ENCODE peak calls at places on chromosomes 3 and 15, in five cellular contexts. A is tibial nerve, Q is SK-N-SH, D is K562, F is H1. I is an unnamed sample.

GRCh38 chr3:24678021-24678420 is 183.4 kb upstream of the THRB start:
- DNase-seq in D (no peak), A (no peak), Q (no peak), F (no peak), I (no peak)

GRCh38 chr15:89068325-89068784 is 19.9 kb upstream of the ABHD2 start:
- DNase-seq in A (peak; percentile 25), D (peak; percentile 54), Q (no peak), F (no peak), I (peak; percentile 54)

GRCh38 chr15:38148476-38148875 is 104.2 kb upstream of the SPRED1 start:
- DNase-seq in Q (no peak), F (no peak), A (no peak), D (no peak), I (no peak)

GRCh38 chr3:83835040-83835439 is 1123.7 kb upstream of the CADM2 start:
- DNase-seq in D (no peak), Q (no peak), F (no peak), A (no peak), I (no peak)

GRCh38 chr15:87263296-87263695 is 993.2 kb downstream of the NTRK3 start:
- DNase-seq in F (no peak), D (no peak), A (no peak), Q (no peak), I (no peak)

GRCh38 chr3:176950743-176951142 is 246.5 kb downstream of the TBL1XR1 start:
- DNase-seq in D (no peak), A (no peak), F (no peak), Q (no peak), I (no peak)

GRCh38 chr3:14362890-14363289 is 39.5 kb upstream of the SLC6A6 start:
- DNase-seq in Q (no peak), A (no peak), D (no peak), F (no peak), I (no peak)

GRCh38 chr15:101539492-101539891 is 50.0 kb upstream of the PCSK6 start:
- DNase-seq in F (no peak), D (no peak), Q (no peak), A (no peak), I (no peak)

GRCh38 chr15:42619641-42620371 is 44.4 kb downstream of the STARD9 start:
- DNase-seq in A (no peak), F (peak; percentile 86), D (no peak), Q (no peak), I (no peak)

GRCh38 chr15:53378096-53378620 is 381.3 kb downstream of the WDR72 start:
- DNase-seq in Q (no peak), F (no peak), A (no peak), D (no peak), I (no peak)

GRCh38 chr15:91465696-91466095 is 365.6 kb downstream of the SV2B start:
- DNase-seq in D (no peak), F (no peak), A (no peak), Q (no peak), I (no peak)

GRCh38 chr3:56682458-56683121 is 475 bp downstream of the TASOR start:
- DNase-seq in D (peak; percentile 77), A (peak; percentile 30), Q (peak; percentile 79), F (peak; percentile 31), I (peak; percentile 70)

GRCh38 chr3:16430717-16431630 is 82.5 kb downstream of the RFTN1 start:
- DNase-seq in F (no peak), A (no peak), Q (no peak), D (no peak), I (no peak)

GRCh38 chr3:141275032-141275422 is 43.4 kb downstream of the PXYLP1 start:
- DNase-seq in D (no peak), Q (no peak), F (no peak), A (no peak), I (no peak)

GRCh38 chr3:45110185-45110833 is 35.9 kb downstream of the CDCP1 start:
- DNase-seq in Q (no peak), A (no peak), D (no peak), F (no peak), I (no peak)

GRCh38 chr3:130939753-130940152 is 45.9 kb downstream of the ATP2C1 start:
- DNase-seq in A (no peak), D (no peak), F (no peak), Q (no peak), I (no peak)

GRCh38 chr3:193711964-193712598 is 119.1 kb downstream of the OPA1 start:
- DNase-seq in A (no peak), Q (no peak), F (no peak), D (no peak), I (no peak)

GRCh38 chr3:81249540-81250029 is 511.9 kb downstream of the GBE1 start:
- DNase-seq in Q (no peak), A (no peak), F (no peak), D (no peak), I (no peak)

GRCh38 chr3:188742755-188743549 is 428.8 kb upstream of the TPRG1 start:
- DNase-seq in Q (no peak), A (no peak), D (no peak), F (no peak), I (no peak)

GRCh38 chr3:71724584-71725278 is 471 bp downstream of the EIF4E3 start:
- DNase-seq in D (peak; percentile 26), F (no peak), Q (peak; percentile 80), A (no peak), I (peak; percentile 34)

GRCh38 chr3:146390967-146391366 is 78.4 kb downstream of the PLSCR2 start:
- DNase-seq in F (no peak), A (no peak), D (no peak), Q (no peak), I (peak; percentile 47)

GRCh38 chr3:31817411-31817966 is 163.6 kb downstream of the OSBPL10 start:
- DNase-seq in Q (no peak), F (no peak), A (no peak), D (no peak), I (no peak)

GRCh38 chr3:102085431-102086226 is 236.3 kb downstream of the NFKBIZ start:
- DNase-seq in D (no peak), F (no peak), Q (no peak), A (no peak), I (no peak)

GRCh38 chr3:197406266-197406665 is 107.9 kb upstream of the DLG1 start:
- DNase-seq in A (no peak), F (no peak), D (no peak), Q (peak; percentile 36), I (peak; percentile 30)

GRCh38 chr3:101249512-101249911 is 70.9 kb downstream of the IMPG2 start:
- DNase-seq in F (no peak), D (no peak), A (no peak), Q (no peak), I (no peak)

GRCh38 chr3:195196266-195196665 is 74.7 kb downstream of the XXYLT1 start:
- DNase-seq in Q (peak; percentile 48), A (no peak), F (no peak), D (peak; percentile 36), I (no peak)

GRCh38 chr3:57141719-57142118 is 23.4 kb downstream of the IL17RD start:
- DNase-seq in A (no peak), F (no peak), D (no peak), Q (peak; percentile 79), I (no peak)

GRCh38 chr3:139117136-139117675 is 72.5 kb upstream of the PRR23C start:
- DNase-seq in F (no peak), Q (no peak), A (no peak), D (no peak), I (no peak)

DNA sequence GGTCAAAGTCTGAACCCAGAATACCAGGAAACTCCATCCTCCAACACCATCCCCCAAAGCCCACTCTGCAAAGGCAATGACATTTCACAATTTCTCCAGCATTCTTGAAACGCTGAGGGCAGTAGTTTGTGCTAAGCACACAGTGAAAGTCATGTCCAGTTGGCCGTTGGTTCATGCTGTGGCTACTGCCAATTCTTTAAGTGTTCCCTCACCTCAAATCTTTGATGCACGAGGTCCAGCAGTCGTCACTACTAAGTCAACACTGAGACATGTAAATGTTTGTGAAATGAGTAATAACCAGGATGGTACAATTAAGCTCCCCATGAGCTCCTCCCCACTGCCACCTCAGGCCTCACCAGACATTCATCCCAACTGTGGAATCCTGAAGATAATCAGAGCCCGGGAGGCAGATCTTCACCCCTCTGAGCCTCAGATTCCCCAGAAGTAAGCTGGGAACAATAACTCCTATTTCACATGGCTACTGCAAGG is 7.0 kb downstream of the SUCLG2 start:
- DNase-seq in A (no peak), Q (no peak), D (no peak), F (no peak), I (no peak)
- TF ChIP-seq EP300 in A (no peak), Q (no peak), D (no peak), F (no peak), I (no peak)

GRCh38 chr3:127776347-127776746 is 46.0 kb downstream of the MGLL start:
- DNase-seq in A (no peak), D (no peak), Q (no peak), F (no peak), I (no peak)
- H3K36me3 ChIP-seq in A (no peaks in the 10 kb centered on the region), D (no peaks in the 10 kb centered on the region), Q (no peaks in the 10 kb centered on the region), F (no peaks in the 10 kb centered on the region), I (no peaks in the 10 kb centered on the region)

DNA sequence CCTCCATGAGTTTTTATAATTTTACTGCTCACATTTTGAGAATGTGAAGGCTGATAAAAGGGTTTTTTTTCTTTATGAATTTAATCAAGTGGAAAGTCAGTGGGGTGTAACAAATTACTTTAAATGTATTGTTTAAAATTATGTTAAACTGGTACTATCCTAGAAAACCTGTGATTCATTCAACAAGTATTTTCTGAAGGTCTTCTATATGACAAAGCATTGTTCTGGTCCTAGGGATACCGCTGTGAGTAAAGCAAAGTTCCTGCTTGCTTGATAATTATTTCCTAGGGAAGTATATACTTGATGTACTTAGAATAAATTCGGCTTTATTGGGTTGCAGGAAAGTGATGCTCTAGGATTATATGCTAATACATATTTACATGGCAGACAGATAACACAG is 152.8 kb upstream of the GOLGA6L4 start:
- DNase-seq in A (no peak), F (no peak), D (no peak), Q (no peak), I (no peak)
- TF ChIP-seq EP300 in A (no peak), F (no peak), D (no peak), Q (no peak), I (no peak)

DNA sequence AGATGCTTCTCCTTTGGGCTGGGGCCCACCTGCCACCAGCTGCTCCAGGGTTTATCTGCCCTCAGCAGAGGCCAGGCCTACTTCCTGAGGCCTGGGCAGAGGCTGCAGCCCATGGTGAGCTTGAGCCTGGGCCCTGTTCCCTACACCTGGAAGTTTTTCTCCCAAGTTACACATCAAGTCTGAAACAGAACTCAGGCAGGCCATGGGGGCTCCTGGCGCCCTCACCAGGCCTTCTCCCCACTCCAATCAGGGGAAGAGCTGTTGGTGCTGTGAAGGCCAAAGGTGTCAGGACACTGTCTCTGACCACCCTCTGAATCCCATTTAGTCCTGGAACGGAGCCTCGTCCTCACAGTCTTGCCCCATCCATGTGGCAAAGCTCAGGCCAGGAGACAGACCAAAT is 7.3 kb downstream of the VWA5B2 start:
- DNase-seq in Q (no peak), F (no peak), A (no peak), D (no peak), I (no peak)
- H3K36me3 ChIP-seq in Q (no peaks in the 10 kb centered on the region), F (no peaks in the 10 kb centered on the region), A (no peaks in the 10 kb centered on the region), D (no peaks in the 10 kb centered on the region), I (no peaks in the 10 kb centered on the region)

DNA sequence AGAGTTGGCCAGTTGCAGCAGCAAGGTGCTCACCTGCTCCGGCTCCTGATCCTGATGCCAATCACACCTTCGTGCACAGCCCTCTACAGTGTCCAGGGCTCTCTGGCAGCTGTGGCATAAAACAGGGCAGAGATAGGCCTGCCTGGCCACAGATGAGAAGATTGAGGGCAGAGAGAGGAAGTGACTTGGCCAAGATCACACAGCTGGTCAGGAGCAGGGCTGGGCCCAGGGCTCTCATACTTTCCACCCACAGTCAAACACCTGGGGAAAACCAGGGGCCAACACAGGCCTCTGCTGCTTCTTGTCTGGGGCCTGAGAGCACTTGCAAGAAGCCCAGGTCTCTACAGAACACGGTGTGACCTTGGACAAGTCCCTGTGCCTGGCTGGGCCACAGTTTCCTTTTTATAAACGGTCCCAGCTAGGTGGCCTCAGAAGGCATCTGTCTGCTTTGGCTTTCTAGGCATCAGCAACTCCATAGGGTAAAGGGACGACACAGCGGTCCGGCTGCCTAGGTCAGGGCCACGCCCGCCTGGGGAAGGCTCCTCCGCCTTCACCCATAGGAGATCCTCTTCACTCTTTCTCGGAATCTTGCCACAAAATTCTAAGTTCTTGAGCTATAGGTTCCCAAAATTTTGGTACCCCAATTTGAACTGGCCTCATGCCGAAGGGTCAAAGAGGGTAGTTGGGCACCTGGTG is 3.1 kb downstream of the ATP2B2 start:
- DNase-seq in A (no peak), D (no peak), Q (no peak), F (no peak), I (no peak)
- TF ChIP-seq EP300 in A (no peak), D (no peak), Q (no peak), F (no peak), I (no peak)

I was measured in ovary.